ENCODE peak calls at places on chromosomes 2 and 18, in six cellular contexts. I, X, R, T, S and O are unnamed samples.

GRCh38 chr2:144131042-144131441 is 388.9 kb downstream of the ZEB2 start:
- DNase-seq in I (no peak), R (peak; percentile 28), X (peak; percentile 53), S (no peak), T (no peak), O (no peak)

GRCh38 chr2:109185801-109186570 is 57.0 kb downstream of the SH3RF3 start:
- DNase-seq in T (no peak), I (no peak), X (peak; percentile 70), S (peak; percentile 73), R (no peak), O (peak; percentile 64)

GRCh38 chr2:72931280-72931910 is 14.1 kb downstream of the EMX1 start:
- DNase-seq in S (peak; percentile 5), I (no peak), T (no peak), X (no peak), R (no peak), O (peak; percentile 30)

GRCh38 chr2:102792538-102793208 is 30.8 kb downstream of the TMEM182 start:
- DNase-seq in X (no peak), R (no peak), S (no peak), I (no peak), T (no peak), O (no peak)

GRCh38 chr2:216842634-216843033 is 17.2 kb downstream of the TNP1 start:
- DNase-seq in T (no peak), S (no peak), X (peak; percentile 11), I (no peak), R (no peak), O (no peak)

GRCh38 chr18:31954349-31954748 is 11.4 kb upstream of the TRAPPC8 start:
- DNase-seq in R (peak; percentile 33), T (no peak), S (no peak), I (no peak), X (peak; percentile 63), O (no peak)

GRCh38 chr2:63977904-63978303 is 41.3 kb downstream of the VPS54 start:
- DNase-seq in S (no peak), X (no peak), I (no peak), T (no peak), R (no peak), O (no peak)

GRCh38 chr2:30358822-30359221 is 88.2 kb upstream of the LCLAT1 start:
- DNase-seq in I (no peak), R (no peak), X (no peak), S (no peak), T (no peak), O (no peak)

GRCh38 chr2:63000801-63001200 is 49.8 kb upstream of the OTX1 start:
- DNase-seq in X (peak; percentile 73), S (no peak), R (peak; percentile 6), T (no peak), I (no peak), O (no peak)

GRCh38 chr2:28452534-28453081 is 43.3 kb upstream of the PLB1 start:
- DNase-seq in T (peak; percentile 84), I (peak; percentile 73), X (peak; percentile 47), R (peak; percentile 39), S (peak; percentile 55), O (no peak)

GRCh38 chr2:121398853-121399252 is 113.9 kb upstream of the TFCP2L1 start:
- DNase-seq in I (no peak), T (no peak), R (no peak), X (peak; percentile 45), S (no peak), O (no peak)

GRCh38 chr2:32008811-32009478 is 1.9 kb downstream of the MEMO1 start:
- DNase-seq in R (no peak), T (no peak), I (no peak), X (peak; percentile 56), S (no peak), O (no peak)

GRCh38 chr18:32714571-32715148 is 58.2 kb downstream of the KLHL14 start:
- DNase-seq in I (no peak), X (peak; percentile 86), S (no peak), R (peak; percentile 49), T (no peak), O (peak; percentile 39)

GRCh38 chr2:163182764-163183354 is 344.3 kb upstream of the KCNH7 start:
- DNase-seq in X (peak; percentile 58), T (no peak), I (no peak), S (no peak), R (no peak), O (no peak)

GRCh38 chr2:2788076-2788475 is 457.0 kb upstream of the MYT1L start:
- DNase-seq in R (no peak), S (no peak), I (no peak), X (no peak), T (no peak), O (no peak)

GRCh38 chr18:48554610-48555400 is 16.0 kb downstream of the CTIF start:
- DNase-seq in T (no peak), X (no peak), S (no peak), I (no peak), R (no peak), O (no peak)

GRCh38 chr2:40783704-40784103 is 331.8 kb upstream of the SLC8A1 start:
- DNase-seq in R (no peak), S (no peak), I (no peak), T (no peak), X (no peak), O (no peak)

GRCh38 chr18:12995952-12996477 is 4.9 kb downstream of the CEP192 start:
- DNase-seq in R (no peak), T (no peak), S (no peak), I (no peak), X (no peak), O (no peak)

GRCh38 chr18:42813570-42813969 is 301.9 kb downstream of the RIT2 start:
- DNase-seq in T (no peak), R (no peak), I (no peak), X (no peak), S (no peak), O (no peak)

GRCh38 chr18:42807852-42808251 is 307.6 kb downstream of the RIT2 start:
- DNase-seq in X (peak; percentile 5), I (no peak), S (no peak), T (no peak), R (no peak), O (peak; percentile 89)
- H3K4me3 ChIP-seq in X (no peak overlapping the region), I (no peak overlapping the region), S (no peak overlapping the region), T (no peak overlapping the region), R (no peak overlapping the region), O (no peak overlapping the region)

GRCh38 chr2:119218478-119219064 is 5.1 kb upstream of the STEAP3 start:
- DNase-seq in R (peak; percentile 53), X (peak; percentile 89), I (no peak), S (no peak), T (peak; percentile 50), O (no peak)
- TF ChIP-seq CTCF in R (peak; percentile 79), X (peak; percentile 85), I (no peak), S (peak; percentile 21), T (peak; percentile 18), O (peak; percentile 61)

GRCh38 chr2:21468609-21469008 is 344.8 kb downstream of the TDRD15 start:
- DNase-seq in T (no peak), R (no peak), X (peak; percentile 9), S (no peak), I (no peak), O (no peak)

GRCh38 chr2:21469158-21469557 is 345.4 kb downstream of the TDRD15 start:
- DNase-seq in S (no peak), X (peak; percentile 45), I (no peak), R (no peak), T (no peak), O (no peak)

GRCh38 chr2:21467280-21467818 is 343.6 kb downstream of the TDRD15 start:
- DNase-seq in T (no peak), R (no peak), X (no peak), I (no peak), S (no peak), O (no peak)

GRCh38 chr2:21466528-21466927 is 342.8 kb downstream of the TDRD15 start:
- DNase-seq in I (no peak), S (no peak), R (no peak), T (no peak), X (peak; percentile 40), O (no peak)

GRCh38 chr2:21467910-21468309 is 344.1 kb downstream of the TDRD15 start:
- DNase-seq in S (no peak), X (peak; percentile 76), I (no peak), T (no peak), R (no peak), O (no peak)
- H3K4me3 ChIP-seq in S (no peak overlapping the region), X (no peak overlapping the region), I (no peak overlapping the region), T (no peak overlapping the region), R (no peak overlapping the region), O (no peak overlapping the region)

GRCh38 chr2:241062342-241063092 is 39.6 kb downstream of the MTERF4 start:
- DNase-seq in X (no peak), T (no peak), R (no peak), I (no peak), S (no peak), O (no peak)
- TF ChIP-seq CTCF in X (no peak), T (no peak), R (no peak), I (no peak), S (no peak), O (no peak)

GRCh38 chr2:197674546-197674945 is 841 bp downstream of the RFTN2 start:
- DNase-seq in S (no peak), X (peak; percentile 42), I (no peak), R (peak; percentile 1), T (no peak), O (no peak)

GRCh38 chr2:197677056-197677455 is 1.7 kb upstream of the RFTN2 start:
- DNase-seq in T (no peak), I (no peak), S (no peak), R (no peak), X (no peak), O (no peak)

GRCh38 chr2:197674060-197674459 is 1.3 kb downstream of the RFTN2 start:
- DNase-seq in T (no peak), X (no peak), S (no peak), R (no peak), I (no peak), O (no peak)

GRCh38 chr2:197675246-197675645 is at the start of gene RFTN2:
- DNase-seq in X (peak; percentile 54), R (peak; percentile 6), T (no peak), S (no peak), I (no peak), O (no peak)

GRCh38 chr2:197675711-197676188 is 363 bp upstream of the RFTN2 start:
- DNase-seq in T (no peak), X (peak; percentile 94), S (peak; percentile 29), R (peak; percentile 73), I (no peak), O (no peak)
- H3K4me3 ChIP-seq in T (peak overlapping the region; percentile 43), X (peak overlapping the region; percentile 63), S (peak overlapping the region; percentile 54), R (peak overlapping the region; percentile 58), I (no peak overlapping the region), O (peak overlapping the region; percentile 35)

DNA sequence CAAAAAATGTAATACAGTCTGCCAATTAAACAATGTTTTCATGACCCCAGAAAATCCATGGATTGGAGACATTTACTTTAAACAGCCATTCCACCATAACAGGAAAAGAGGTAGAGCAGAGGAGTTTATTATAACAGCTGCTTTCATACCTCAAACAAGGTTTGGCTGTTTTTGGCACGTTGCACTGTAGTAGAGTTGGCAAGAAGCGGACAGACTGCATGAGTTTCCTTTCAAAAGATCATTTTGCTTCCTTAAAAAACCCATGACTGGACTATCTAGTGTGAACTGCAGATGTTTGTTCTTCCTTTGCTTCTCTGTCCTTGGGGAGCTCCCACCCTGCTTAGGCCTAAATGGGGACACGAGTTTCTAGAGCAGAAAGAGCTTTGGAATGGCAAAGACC is 108.5 kb upstream of the THOC1 start:
- DNase-seq in X (peak; percentile 57), S (peak; percentile 49), R (no peak), T (no peak), I (no peak), O (no peak)
- TF ChIP-seq CTCF in X (no peak), S (no peak), R (no peak), T (no peak), I (no peak), O (no peak)